ENCODE peak calls at places on chromosome 17, in eight cellular contexts. V is posterior vena cava; R is fibroblast of lung; P is stimulated activated naive CD8-positive, alpha-beta T cell treated with anti-CD3 and anti-CD28 coated beads, Interleukin-15, amount 100 ng/mL, for 72 hours; F is right lobe of liver; L is midbrain; W is GM06990; O is stimulated activated CD8-positive, alpha-beta memory T cell treated with anti-CD3 and anti-CD28 coated beads, Interleukin-4, amount 100 ng/mL, for 1 hour. T is an unnamed sample.

GRCh38 chr17:83185023-83186002 is 105.9 kb downstream of the METRNL start:
- DNase-seq in V (peak; percentile 69), R (no peak), P (peak; percentile 3), F (peak; percentile 37), L (no peak), W (no peak), O (no peak), T (peak; percentile 38)

GRCh38 chr17:55717898-55718735 is 4.5 kb downstream of the TMEM100 start:
- DNase-seq in V (peak; percentile 91), R (peak; percentile 58), P (peak; percentile 48), F (peak; percentile 83), L (peak; percentile 75), W (no peak), O (peak; percentile 35), T (peak; percentile 89)

GRCh38 chr17:40312131-40312731 is 3.3 kb downstream of the RARA start:
- DNase-seq in V (no peak), R (no peak), P (peak; percentile 13), F (peak; percentile 49), L (peak; percentile 22), W (no peak), O (no peak), T (peak; percentile 86)

GRCh38 chr17:60665602-60666001 is 12.0 kb upstream of the BCAS3 start:
- DNase-seq in V (no peak), R (no peak), P (no peak), F (no peak), L (no peak), W (no peak), O (no peak), T (no peak)

GRCh38 chr17:37818689-37819088 is 73.8 kb upstream of the HNF1B start:
- DNase-seq in V (no peak), R (peak; percentile 87), P (no peak), F (no peak), L (no peak), W (no peak), O (no peak), T (no peak)

GRCh38 chr17:66365204-66365524 is 62.8 kb downstream of the PRKCA start:
- DNase-seq in V (no peak), R (peak; percentile 33), P (no peak), F (no peak), L (no peak), W (no peak), O (no peak), T (no peak)

GRCh38 chr17:48175692-48176450 is 68.3 kb downstream of the SNX11 start:
- DNase-seq in V (no peak), R (peak; percentile 73), P (no peak), F (no peak), L (no peak), W (no peak), O (no peak), T (no peak)

GRCh38 chr17:37056622-37057021 is 107.9 kb downstream of the AATF start:
- DNase-seq in V (no peak), R (no peak), P (no peak), F (no peak), L (no peak), W (no peak), O (no peak), T (no peak)

GRCh38 chr17:42288985-42289862 is 926 bp downstream of the STAT5A start:
- DNase-seq in V (peak; percentile 80), R (no peak), P (peak; percentile 67), F (peak; percentile 66), L (no peak), W (peak; percentile 55), O (no peak), T (peak; percentile 71)

GRCh38 chr17:41811549-41812175 is at the start of gene P3H4:
- DNase-seq in V (peak; percentile 94), R (peak; percentile 80), P (peak; percentile 78), F (peak; percentile 81), L (peak; percentile 77), W (peak; percentile 83), O (peak; percentile 52), T (peak; percentile 85)

GRCh38 chr17:36978810-36979584 is 30.2 kb downstream of the AATF start:
- DNase-seq in V (no peak), R (peak; percentile 58), P (no peak), F (no peak), L (no peak), W (no peak), O (no peak), T (no peak)

GRCh38 chr17:28574536-28574935 is 2.2 kb downstream of the ALDOC start:
- DNase-seq in V (no peak), R (no peak), P (no peak), F (no peak), L (no peak), W (no peak), O (no peak), T (no peak)

GRCh38 chr17:28199115-28199514 is 119.9 kb upstream of the TMEM97 start:
- DNase-seq in V (no peak), R (no peak), P (no peak), F (no peak), L (no peak), W (no peak), O (no peak), T (no peak)

GRCh38 chr17:53470626-53471025 is 352.1 kb upstream of the KIF2B start:
- DNase-seq in V (no peak), R (peak; percentile 33), P (no peak), F (no peak), L (no peak), W (no peak), O (no peak), T (no peak)

GRCh38 chr17:82243648-82244412 is 15.0 kb downstream of the SLC16A3 start:
- DNase-seq in V (no peak), R (peak; percentile 18), P (no peak), F (no peak), L (no peak), W (peak; percentile 24), O (no peak), T (no peak)

GRCh38 chr17:77475012-77475976 is 334.5 kb downstream of the SEC14L1 start:
- DNase-seq in V (no peak), R (peak; percentile 98), P (peak; percentile 84), F (no peak), L (no peak), W (no peak), O (peak; percentile 49), T (no peak)